ENCODE peak calls at places on chromosomes 4 and X, in seven cellular contexts. I is GM12891, W is K562, L is GM12878, C is SK-N-SH, T is HepG2, R is H1. V is an unnamed sample.

GRCh38 chrX:103220511-103221406 is 5.9 kb downstream of the BEX4 start:
- DNase-seq in I (no peak), W (no peak), L (no peak), C (no peak), T (no peak), R (no peak), V (no peak)

GRCh38 chr4:38071801-38072567 is 111.8 kb downstream of the PTTG2 start:
- DNase-seq in I (no peak), W (no peak), L (no peak), C (no peak), T (peak), R (no peak), V (no peak)

GRCh38 chr4:70996014-70996353 is 2.5 kb downstream of the DCK start:
- DNase-seq in I (no peak), W (no peak), L (no peak), C (no peak), T (no peak), R (no peak), V (no peak)

GRCh38 chrX:78747471-78747870 is at the start of gene LPAR4:
- DNase-seq in I (no peak), W (no peak), L (no peak), C (no peak), T (no peak), R (peak), V (no peak)

GRCh38 chr4:8099981-8100464 is 58.6 kb downstream of the ABLIM2 start:
- DNase-seq in I (no peak), W (no peak), L (no peak), C (no peak), T (no peak), R (no peak), V (no peak)

GRCh38 chrX:74537011-74537390 is 77.4 kb downstream of the RLIM start:
- DNase-seq in I (no peak), W (no peak), L (no peak), C (no peak), T (no peak), R (no peak), V (no peak)

GRCh38 chr4:6727081-6727942 is 11.3 kb downstream of the BLOC1S4 start:
- DNase-seq in I (no peak), W (peak), L (no peak), C (no peak), T (no peak), R (no peak), V (no peak)

GRCh38 chrX:119410027-119410819 is 11.1 kb downstream of the SLC25A43 start:
- DNase-seq in I (no peak), W (no peak), L (no peak), C (no peak), T (peak), R (no peak), V (no peak)

GRCh38 chr4:101953949-101954348 is 163.4 kb downstream of the BANK1 start:
- DNase-seq in I (no peak), W (no peak), L (no peak), C (no peak), T (peak), R (peak), V (no peak)

GRCh38 chr4:78682090-78682489 is 94.1 kb upstream of the BMP2K start:
- DNase-seq in I (no peak), W (no peak), L (no peak), C (no peak), T (no peak), R (no peak), V (no peak)

GRCh38 chrX:103376118-103376978 is at the start of gene BEX3:
- DNase-seq in I (no peak), W (no peak), L (no peak), C (peak), T (peak), R (peak), V (no peak)

GRCh38 chr4:80321776-80322175 is 13.8 kb upstream of the CFAP299 start:
- DNase-seq in I (no peak), W (no peak), L (no peak), C (no peak), T (no peak), R (no peak), V (no peak)

GRCh38 chr4:98517444-98518021 is 140.9 kb downstream of the TSPAN5 start:
- DNase-seq in I (no peak), W (no peak), L (no peak), C (no peak), T (peak), R (no peak), V (no peak)

GRCh38 chr4:149164282-149164681 is 651.4 kb downstream of the IQCM start:
- DNase-seq in I (no peak), W (no peak), L (no peak), C (no peak), T (no peak), R (peak), V (no peak)

GRCh38 chr4:53748328-53748772 is 157.1 kb upstream of the LNX1 start:
- DNase-seq in I (peak), W (no peak), L (peak), C (no peak), T (no peak), R (no peak), V (peak)

GRCh38 chrX:418927-419729 is 32.4 kb upstream of the PPP2R3B start:
- DNase-seq in I (no peak), W (no peak), L (no peak), C (no peak), T (no peak), R (no peak), V (no peak)

GRCh38 chr4:183571350-183572076 is 66.7 kb downstream of the ING2 start:
- DNase-seq in I (no peak), W (no peak), L (no peak), C (peak), T (peak), R (no peak), V (no peak)

GRCh38 chrX:39725928-39726619 is 371.7 kb downstream of the BCOR start:
- DNase-seq in I (no peak), W (no peak), L (no peak), C (peak), T (no peak), R (no peak), V (no peak)

GRCh38 chrX:37652589-37653271 is 32.9 kb upstream of the XK start:
- DNase-seq in I (no peak), W (peak), L (no peak), C (no peak), T (no peak), R (no peak), V (no peak)

GRCh38 chr4:41057456-41057855 is 156.9 kb downstream of the APBB2 start:
- DNase-seq in I (no peak), W (no peak), L (no peak), C (no peak), T (no peak), R (no peak), V (no peak)

GRCh38 chr4:127203561-127204260 is 429.0 kb upstream of the INTU start:
- DNase-seq in I (no peak), W (no peak), L (no peak), C (no peak), T (no peak), R (no peak), V (no peak)

GRCh38 chr4:151195801-151196200 is 81.2 kb upstream of the PRSS48 start:
- DNase-seq in I (no peak), W (no peak), L (no peak), C (no peak), T (no peak), R (no peak), V (no peak)
- TF ChIP-seq TAF1 in I (no peak), W (no peak), L (no peak), C (no peak), T (no peak), R (no peak), V (no peak)

GRCh38 chr4:175970072-175970471 is 95.6 kb upstream of the WDR17 start:
- DNase-seq in I (no peak), W (no peak), L (no peak), C (no peak), T (no peak), R (no peak), V (no peak)

GRCh38 chr4:175970734-175971133 is 94.9 kb upstream of the WDR17 start:
- DNase-seq in I (no peak), W (no peak), L (no peak), C (no peak), T (no peak), R (no peak), V (no peak)

DNA sequence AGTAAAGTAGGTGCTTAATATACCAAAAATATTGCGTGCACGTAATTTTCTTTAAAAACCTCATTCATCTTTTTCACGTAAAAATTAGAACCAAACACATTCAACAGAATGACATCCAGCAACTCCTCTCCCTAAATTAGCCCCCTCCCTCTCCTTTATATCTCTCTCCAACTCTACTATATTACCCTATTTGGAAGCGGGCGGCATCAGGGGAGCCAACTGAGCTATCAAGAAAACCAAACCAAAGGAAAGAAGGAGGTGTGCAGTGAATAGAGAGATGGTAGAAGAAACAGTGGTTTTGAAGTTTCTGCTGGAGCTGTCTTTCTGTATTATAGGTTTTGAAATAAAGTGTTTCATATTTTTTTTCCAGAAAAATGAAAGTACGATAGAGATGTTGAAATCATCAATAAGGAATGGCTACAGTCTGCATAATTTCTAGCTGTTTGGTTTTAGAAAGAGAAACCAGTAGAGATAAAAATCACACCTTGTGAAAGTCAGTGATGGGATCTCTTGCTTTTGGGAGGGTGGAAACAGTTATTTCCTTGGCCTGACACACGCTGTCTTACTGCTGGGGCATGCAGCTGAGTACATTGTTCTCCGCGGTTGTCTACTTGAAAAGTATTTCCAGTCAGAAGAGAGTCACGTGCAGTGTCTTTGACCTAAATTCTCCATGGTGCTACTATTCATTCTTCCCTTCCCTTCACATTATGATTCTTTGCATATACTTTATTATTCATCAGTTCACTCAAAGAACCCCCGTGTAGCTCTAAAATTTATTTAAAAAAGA is 94.1 kb upstream of the WDR17 start:
- DNase-seq in I (no peak), W (no peak), L (no peak), C (no peak), T (no peak), R (no peak), V (no peak)
- TF ChIP-seq POLR2AphosphoS5 in I (no peak), W (no peak), L (no peak), C (no peak), T (no peak), R (no peak), V (no peak)

GRCh38 chrX:132480581-132481203 is 8.1 kb downstream of the MBNL3 start:
- DNase-seq in I (no peak), W (no peak), L (peak), C (no peak), T (peak), R (no peak), V (peak)
- TF ChIP-seq TAF1 in I (no peak), W (no peak), L (peak), C (no peak), T (no peak), R (no peak), V (no peak)

DNA sequence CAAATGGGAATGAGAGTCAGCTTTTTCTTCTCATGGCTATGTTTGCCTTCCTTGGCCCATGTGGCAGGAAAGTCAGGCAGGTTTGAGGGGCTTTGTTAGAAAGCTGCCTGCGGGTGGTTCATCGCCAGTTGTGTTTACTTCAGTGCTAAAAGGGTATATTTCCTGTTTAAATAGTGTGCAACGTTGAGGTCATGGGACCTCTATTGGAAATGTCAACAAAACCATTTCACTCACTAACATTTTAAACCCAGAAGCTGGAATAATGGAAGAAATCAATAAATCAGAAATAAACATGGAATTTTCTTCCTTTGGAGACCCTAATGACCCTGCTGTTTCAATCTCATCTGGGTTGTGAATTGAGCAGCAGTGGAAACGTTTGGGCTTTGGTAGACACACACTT is 185.8 kb downstream of the ANKRD50 start:
- DNase-seq in I (no peak), W (no peak), L (no peak), C (no peak), T (peak), R (no peak), V (no peak)
- TF ChIP-seq POLR2AphosphoS5 in I (no peak), W (no peak), L (no peak), C (no peak), T (no peak), R (no peak), V (no peak)

DNA sequence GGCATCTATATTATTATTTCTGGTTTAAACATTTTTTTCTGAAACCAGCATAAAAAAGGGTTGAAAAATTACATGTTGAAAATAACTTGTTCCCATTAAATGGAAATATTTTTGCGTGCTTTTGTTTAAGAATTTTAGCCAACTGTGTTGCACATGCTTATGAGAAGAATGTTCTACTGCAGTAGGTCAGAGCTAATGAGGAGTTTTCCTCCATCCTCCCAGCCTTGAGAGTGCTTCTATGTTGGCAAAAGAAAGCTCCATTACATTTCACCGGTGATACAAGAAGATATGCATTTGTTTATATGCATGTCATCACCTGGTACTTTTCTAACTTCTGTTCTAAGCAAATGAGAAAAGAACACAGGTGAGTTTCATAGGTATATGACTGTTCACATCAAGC is 13.6 kb upstream of the TDO2 start:
- DNase-seq in I (no peak), W (no peak), L (no peak), C (no peak), T (no peak), R (no peak), V (no peak)
- TF ChIP-seq TAF1 in I (no peak), W (no peak), L (no peak), C (no peak), T (no peak), R (no peak), V (no peak)